ENCODE peak calls at places on chromosomes 5 and 9, in four cellular contexts. S is endothelial cell; H is activated naive CD4-positive, alpha-beta T cell treated with Interleukin-2 at 50 U/mL for 16 hours; F is WTC11. N is an unnamed sample.
A peak's percentile ranks its signal among the peaks of the same experiment; 100 is the strongest.

GRCh38 chr5:177128551-177128976 is 5.0 kb upstream of the NSD1 start:
- DNase-seq in S (no peak), H (no peak), F (no peak), N (peak; percentile 38)

GRCh38 chr5:32339198-32339597 is 26.5 kb upstream of the MTMR12 start:
- DNase-seq in S (no peak), H (no peak), F (no peak), N (no peak)

GRCh38 chr9:69758001-69758730 is 1.6 kb downstream of the PTAR1 start:
- DNase-seq in S (no peak), H (no peak), F (no peak), N (no peak)

GRCh38 chr9:107425110-107426025 is 64.2 kb downstream of the KLF4 start:
- DNase-seq in S (peak; percentile 81), H (peak; percentile 52), F (peak; percentile 79), N (no peak)

GRCh38 chr9:130701059-130702022 is 7.8 kb downstream of the EXOSC2 start:
- DNase-seq in S (peak; percentile 91), H (peak; percentile 74), F (peak; percentile 89), N (no peak)

GRCh38 chr9:37433754-37434435 is 11.4 kb downstream of the GRHPR start:
- DNase-seq in S (no peak), H (no peak), F (peak; percentile 55), N (no peak)

GRCh38 chr5:57441557-57441956 is 41.1 kb downstream of the ACTBL2 start:
- DNase-seq in S (no peak), H (no peak), F (no peak), N (no peak)

GRCh38 chr9:110180713-110181434 is 27.1 kb downstream of the C9orf152 start:
- DNase-seq in S (no peak), H (no peak), F (no peak), N (no peak)

GRCh38 chr5:61933787-61934626 is 372.0 kb upstream of the KIF2A start:
- DNase-seq in S (peak; percentile 74), H (no peak), F (peak; percentile 68), N (no peak)

GRCh38 chr9:127223810-127224177 is 40.8 kb upstream of the GARNL3 start:
- DNase-seq in S (peak; percentile 18), H (no peak), F (peak; percentile 69), N (no peak)

GRCh38 chr9:123778232-123778902 is 151.6 kb downstream of the DENND1A start:
- DNase-seq in S (no peak), H (no peak), F (no peak), N (no peak)

GRCh38 chr5:31895199-31895598 is 256.3 kb downstream of the PDZD2 start:
- DNase-seq in S (no peak), H (no peak), F (no peak), N (no peak)

GRCh38 chr5:72925336-72926010 is 30.4 kb upstream of the FCHO2 start:
- DNase-seq in S (no peak), H (no peak), F (no peak), N (no peak)

GRCh38 chr5:108529381-108529780 is 147.5 kb upstream of the FBXL17 start:
- DNase-seq in S (no peak), H (no peak), F (no peak), N (no peak)

GRCh38 chr5:102809033-102809432 is 53.9 kb downstream of the PAM start:
- DNase-seq in S (no peak), H (no peak), F (no peak), N (no peak)

GRCh38 chr9:124452326-124452725 is 2.1 kb downstream of the ADGRD2 start:
- DNase-seq in S (no peak), H (no peak), F (no peak), N (peak; percentile 72)

GRCh38 chr5:149466457-149466972 is 84.7 kb downstream of the CSNK1A1 start:
- DNase-seq in S (no peak), H (no peak), F (no peak), N (peak; percentile 87)

GRCh38 chr9:99753436-99753835 is 68.2 kb upstream of the NR4A3 start:
- DNase-seq in S (no peak), H (no peak), F (no peak), N (no peak)

GRCh38 chr5:155943516-155944407 is 383.2 kb upstream of the SGCD start:
- DNase-seq in S (peak; percentile 53), H (peak; percentile 19), F (peak; percentile 60), N (no peak)

GRCh38 chr5:129199308-129199707 is 104.8 kb downstream of the ISOC1 start:
- DNase-seq in S (no peak), H (no peak), F (no peak), N (no peak)

GRCh38 chr9:90894956-90895687 is 93.5 kb downstream of the SYK start:
- DNase-seq in S (peak; percentile 47), H (no peak), F (peak; percentile 49), N (no peak)

GRCh38 chr5:172956936-172957335 is 2.3 kb upstream of the RPL26L1 start:
- DNase-seq in S (no peak), H (no peak), F (no peak), N (no peak)

GRCh38 chr9:93118863-93119702 is 15.0 kb downstream of the NINJ1 start:
- DNase-seq in S (no peak), H (no peak), F (no peak), N (peak; percentile 71)

GRCh38 chr5:17190799-17191391 is 26.5 kb upstream of the BASP1 start:
- DNase-seq in S (no peak), H (no peak), F (no peak), N (no peak)

GRCh38 chr5:164237531-164237930 is 732.1 kb downstream of the MAT2B start:
- DNase-seq in S (no peak), H (no peak), F (no peak), N (no peak)

GRCh38 chr9:81083821-81084512 is 605.4 kb downstream of the TLE1 start:
- DNase-seq in S (no peak), H (no peak), F (no peak), N (no peak)

GRCh38 chr5:159504857-159505304 is 174.6 kb upstream of the IL12B start:
- DNase-seq in S (no peak), H (no peak), F (no peak), N (no peak)

GRCh38 chr5:113806250-113806649 is 292.8 kb downstream of the YTHDC2 start:
- DNase-seq in S (no peak), H (no peak), F (no peak), N (no peak)